ENCODE peak calls at places on chromosome 11, in nine cellular contexts. R, D, X, J, V, A, S, E and C are unnamed samples.

GRCh38 chr11:126282361-126282741 is 542 bp upstream of the TIRAP start:
- DNase-seq in R (no peak), D (peak; percentile 61), X (peak; percentile 42), J (peak; percentile 68), V (no peak), A (peak; percentile 74), S (no peak), E (no peak), C (peak; percentile 42)

GRCh38 chr11:133163463-133164419 is 368.6 kb downstream of the OPCML start:
- DNase-seq in R (no peak), D (peak; percentile 71), X (no peak), J (no peak), V (peak; percentile 2), A (no peak), S (no peak), E (peak; percentile 1), C (peak; percentile 45)

GRCh38 chr11:134742228-134742612 is 330.2 kb upstream of the B3GAT1 start:
- DNase-seq in R (no peak), D (no peak), X (no peak), J (no peak), V (peak; percentile 12), A (no peak), S (no peak), E (no peak), C (no peak)

GRCh38 chr11:72799441-72799840 is 5.6 kb upstream of the STARD10 start:
- DNase-seq in R (no peak), D (no peak), X (no peak), J (no peak), V (no peak), A (no peak), S (no peak), E (no peak), C (no peak)

GRCh38 chr11:10401696-10402392 is 53.2 kb upstream of the AMPD3 start:
- DNase-seq in R (no peak), D (no peak), X (no peak), J (no peak), V (no peak), A (no peak), S (no peak), E (no peak), C (no peak)

GRCh38 chr11:9875862-9876261 is 212.0 kb downstream of the SWAP70 start:
- DNase-seq in R (no peak), D (no peak), X (no peak), J (no peak), V (no peak), A (no peak), S (no peak), E (no peak), C (no peak)

GRCh38 chr11:134252539-134253188 is 488 bp downstream of the THYN1 start:
- DNase-seq in R (no peak), D (peak; percentile 18), X (peak; percentile 37), J (peak; percentile 52), V (no peak), A (no peak), S (no peak), E (no peak), C (peak; percentile 15)

GRCh38 chr11:47270331-47271271 is 668 bp downstream of the MADD start:
- DNase-seq in R (no peak), D (peak; percentile 81), X (no peak), J (no peak), V (peak; percentile 32), A (no peak), S (no peak), E (no peak), C (peak; percentile 21)

GRCh38 chr11:95739526-95739925 is 50.1 kb downstream of the FAM76B start:
- DNase-seq in R (no peak), D (no peak), X (no peak), J (no peak), V (no peak), A (no peak), S (no peak), E (no peak), C (no peak)

GRCh38 chr11:68191661-68192579 is 21.2 kb downstream of the KMT5B start:
- DNase-seq in R (no peak), D (peak; percentile 18), X (no peak), J (no peak), V (no peak), A (no peak), S (no peak), E (no peak), C (no peak)

GRCh38 chr11:27861706-27862430 is 161.6 kb upstream of the BDNF start:
- DNase-seq in R (no peak), D (no peak), X (no peak), J (no peak), V (peak; percentile 40), A (no peak), S (peak; percentile 54), E (peak; percentile 75), C (no peak)

GRCh38 chr11:59062602-59063529 is 23.2 kb upstream of the GLYATL1B start:
- DNase-seq in R (no peak), D (no peak), X (no peak), J (no peak), V (no peak), A (no peak), S (no peak), E (no peak), C (no peak)

GRCh38 chr11:32911413-32911812 is 18.8 kb downstream of the QSER1 start:
- DNase-seq in R (no peak), D (no peak), X (no peak), J (no peak), V (no peak), A (no peak), S (no peak), E (no peak), C (no peak)

GRCh38 chr11:96023311-96023710 is 99.4 kb upstream of the MTMR2 start:
- DNase-seq in R (no peak), D (no peak), X (no peak), J (no peak), V (no peak), A (no peak), S (no peak), E (no peak), C (no peak)

GRCh38 chr11:36243641-36244040 is 45.6 kb downstream of the COMMD9 start:
- DNase-seq in R (no peak), D (peak; percentile 80), X (no peak), J (no peak), V (no peak), A (no peak), S (no peak), E (no peak), C (no peak)

GRCh38 chr11:77101043-77101537 is 1.6 kb upstream of the OMP start:
- DNase-seq in R (no peak), D (peak; percentile 19), X (no peak), J (peak; percentile 4), V (no peak), A (no peak), S (no peak), E (no peak), C (no peak)

GRCh38 chr11:61065955-61066638 is 36.2 kb upstream of the CD5 start:
- DNase-seq in R (no peak), D (no peak), X (no peak), J (no peak), V (no peak), A (no peak), S (no peak), E (no peak), C (no peak)

GRCh38 chr11:16547879-16548278 is 190.6 kb upstream of the C11orf58 start:
- DNase-seq in R (no peak), D (no peak), X (no peak), J (no peak), V (no peak), A (no peak), S (no peak), E (no peak), C (no peak)

GRCh38 chr11:95682552-95682951 is 107.0 kb downstream of the FAM76B start:
- DNase-seq in R (no peak), D (no peak), X (no peak), J (no peak), V (no peak), A (no peak), S (no peak), E (no peak), C (no peak)

GRCh38 chr11:86938900-86939880 is 16.0 kb downstream of the FZD4 start:
- DNase-seq in R (no peak), D (peak; percentile 73), X (no peak), J (no peak), V (no peak), A (no peak), S (peak; percentile 34), E (no peak), C (peak; percentile 37)

GRCh38 chr11:33716236-33716635 is 15.6 kb upstream of the C11orf91 start:
- DNase-seq in R (no peak), D (peak; percentile 49), X (no peak), J (no peak), V (no peak), A (no peak), S (no peak), E (no peak), C (no peak)

GRCh38 chr11:3130269-3131071 is 34.6 kb downstream of the OSBPL5 start:
- DNase-seq in R (peak; percentile 16), D (peak; percentile 71), X (no peak), J (peak; percentile 38), V (no peak), A (peak; percentile 48), S (no peak), E (no peak), C (no peak)

GRCh38 chr11:86442420-86442819 is 67.7 kb downstream of the CCDC81 start:
- DNase-seq in R (no peak), D (no peak), X (no peak), J (no peak), V (peak; percentile 54), A (no peak), S (no peak), E (no peak), C (no peak)

GRCh38 chr11:46553746-46554204 is 40.0 kb downstream of the AMBRA1 start:
- DNase-seq in R (no peak), D (no peak), X (no peak), J (no peak), V (peak; percentile 39), A (no peak), S (no peak), E (no peak), C (no peak)

GRCh38 chr11:59669611-59670009 is 773 bp upstream of the PATL1 start:
- DNase-seq in R (no peak), D (no peak), X (peak; percentile 48), J (peak; percentile 70), V (peak; percentile 32), A (peak; percentile 63), S (peak; percentile 32), E (no peak), C (peak; percentile 33)